ENCODE peak calls at places on chromosomes 12 and 14, in seven cellular contexts. Y is trophoblast cell, H is H1, X is mesendoderm, I is neuronal stem cell, R is H9, U is mesenchymal stem cell. C is an unnamed sample.

GRCh38 chr14:78399316-78399889 is 229.2 kb downstream of the NRXN3 start:
- DNase-seq in H (no peak), R (no peak), Y (no peak), U (no peak), I (peak; percentile 58), X (peak; percentile 37), C (no peak)

GRCh38 chr14:75514673-75515630 is 7.3 kb upstream of the BATF start:
- DNase-seq in I (no peak), Y (peak; percentile 12), X (peak; percentile 43), U (no peak), H (no peak), R (peak; percentile 67), C (peak; percentile 15)

GRCh38 chr14:37197421-37198272 is at the start of gene MIPOL1:
- DNase-seq in H (peak; percentile 25), R (peak; percentile 65), I (peak; percentile 61), X (peak; percentile 80), U (peak; percentile 91), Y (no peak), C (peak; percentile 90)

GRCh38 chr14:93706360-93706955 is 81.8 kb downstream of the PRIMA1 start:
- DNase-seq in X (no peak), U (no peak), R (no peak), Y (no peak), I (no peak), H (no peak), C (no peak)

GRCh38 chr14:34030864-34031263 is 80.0 kb upstream of the EGLN3 start:
- DNase-seq in R (no peak), H (no peak), Y (peak; percentile 28), I (no peak), U (peak; percentile 70), X (no peak), C (peak; percentile 35)

GRCh38 chr12:109679716-109680520 is 33.7 kb upstream of the FAM222A start:
- DNase-seq in H (no peak), Y (no peak), U (no peak), X (peak; percentile 45), R (peak; percentile 51), I (no peak), C (no peak)

GRCh38 chr12:85466906-85467305 is 186.9 kb downstream of the ALX1 start:
- DNase-seq in H (no peak), R (no peak), X (no peak), U (peak; percentile 6), Y (no peak), I (no peak), C (peak; percentile 3)

GRCh38 chr14:69827560-69827959 is 30.5 kb upstream of the SLC10A1 start:
- DNase-seq in R (no peak), I (no peak), H (no peak), Y (peak; percentile 77), U (no peak), X (peak; percentile 34), C (no peak)

GRCh38 chr12:52925717-52926595 is 21.1 kb upstream of the KRT8 start:
- DNase-seq in U (no peak), X (peak; percentile 89), H (no peak), Y (peak; percentile 57), I (no peak), R (peak; percentile 60), C (no peak)

GRCh38 chr12:123614531-123614930 is 12.6 kb downstream of the DDX55 start:
- DNase-seq in I (no peak), U (no peak), X (no peak), R (no peak), Y (no peak), H (no peak), C (peak; percentile 32)

GRCh38 chr12:8455727-8456360 is at the start of gene CLEC6A:
- DNase-seq in R (no peak), U (no peak), X (no peak), I (no peak), H (no peak), Y (no peak), C (no peak)

GRCh38 chr12:108175310-108175709 is 46.2 kb downstream of the WSCD2 start:
- DNase-seq in H (no peak), X (no peak), U (no peak), Y (no peak), I (no peak), R (no peak), C (no peak)

GRCh38 chr12:67482751-67483661 is 165.5 kb upstream of the DYRK2 start:
- DNase-seq in R (no peak), H (no peak), X (no peak), Y (peak; percentile 42), I (no peak), U (peak; percentile 58), C (peak; percentile 56)

GRCh38 chr14:39302124-39302810 is 68.6 kb downstream of the MIA2 start:
- DNase-seq in R (no peak), X (no peak), Y (no peak), H (no peak), U (no peak), I (no peak), C (no peak)

GRCh38 chr12:64633940-64634337 is 23.6 kb downstream of the RASSF3 start:
- DNase-seq in Y (no peak), X (peak; percentile 29), I (no peak), U (peak; percentile 83), H (no peak), R (no peak), C (peak; percentile 83)

GRCh38 chr14:54785111-54785777 is 117.4 kb downstream of the GCH1 start:
- DNase-seq in Y (no peak), X (no peak), U (no peak), H (no peak), R (no peak), I (no peak), C (no peak)

GRCh38 chr12:56591111-56591510 is 39.0 kb downstream of the BAZ2A start:
- DNase-seq in X (peak; percentile 33), R (no peak), Y (no peak), H (no peak), I (no peak), U (no peak), C (no peak)

GRCh38 chr12:103924761-103925641 is 5.2 kb upstream of the HSP90B1 start:
- DNase-seq in H (no peak), X (peak; percentile 47), R (no peak), U (peak; percentile 75), Y (no peak), I (no peak), C (peak; percentile 88)

GRCh38 chr12:29455087-29455486 is 42.4 kb downstream of the OVCH1 start:
- DNase-seq in U (no peak), R (no peak), I (no peak), X (no peak), Y (no peak), H (no peak), C (no peak)

GRCh38 chr14:53539489-53540126 is 386.5 kb upstream of the DDHD1 start:
- DNase-seq in X (peak; percentile 87), I (peak; percentile 80), U (peak; percentile 88), R (peak; percentile 80), H (peak; percentile 70), Y (peak; percentile 74), C (peak; percentile 83)
- H3K23ac ChIP-seq in X (no peak overlapping the region), I (no peak overlapping the region), U (no peak overlapping the region), R (no peak overlapping the region), H (no peak overlapping the region), Y (no peak overlapping the region), C (no peak overlapping the region)

GRCh38 chr12:53985358-53985899 is 483 bp downstream of the HOXC10 start:
- DNase-seq in I (no peak), U (no peak), Y (no peak), H (no peak), X (no peak), R (peak; percentile 68), C (no peak)
- H3K18ac ChIP-seq in I (no peak overlapping the region), U (no peak overlapping the region), Y (no peak overlapping the region), H (peak overlapping the region; percentile 32), X (no peak overlapping the region), R (no peak overlapping the region), C (no peak overlapping the region)

DNA sequence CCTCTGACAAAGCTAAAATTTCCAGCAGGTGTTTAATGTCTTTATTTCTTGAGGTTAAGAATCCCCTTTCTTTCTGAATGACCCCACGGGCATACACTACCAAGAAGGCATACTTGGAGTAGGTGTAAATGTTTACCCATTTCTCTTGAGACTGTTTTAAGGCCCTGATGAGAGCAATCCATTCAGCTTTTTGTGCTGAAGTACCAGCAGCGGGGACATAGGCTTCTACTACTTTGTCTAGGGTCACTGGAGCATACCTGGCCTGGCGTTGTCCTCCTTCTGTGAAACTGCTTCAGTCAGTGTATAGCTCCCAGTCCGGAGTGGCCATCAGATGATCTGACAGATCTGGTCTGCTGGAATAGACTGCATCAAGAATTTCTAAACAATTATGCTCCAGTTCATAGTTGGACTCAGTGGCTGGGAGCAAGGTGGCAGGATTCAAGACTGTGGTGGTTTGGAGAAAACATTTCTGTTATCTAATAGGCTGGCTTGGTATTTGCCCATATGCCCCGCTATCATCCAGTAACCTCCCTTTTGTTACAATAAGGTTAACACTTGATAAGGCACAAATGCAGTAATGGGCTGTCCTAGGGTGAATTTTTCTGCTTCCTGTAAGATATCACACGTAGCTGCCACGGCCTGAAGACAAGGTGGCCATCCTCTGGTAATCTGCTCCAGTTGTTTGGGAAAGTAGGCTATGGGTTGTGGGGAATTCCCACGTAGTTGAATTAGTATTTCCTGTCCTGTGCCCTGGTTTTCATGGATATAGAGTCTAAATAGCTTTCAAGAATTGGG is 22.9 kb downstream of the ANG start:
- DNase-seq in X (peak; percentile 85), Y (no peak), I (no peak), U (no peak), H (no peak), R (no peak), C (no peak)
- H3K23ac ChIP-seq in X (no peak overlapping the region), Y (no peak overlapping the region), I (no peak overlapping the region), U (no peak overlapping the region), H (no peak overlapping the region), R (no peak overlapping the region), C (no peak overlapping the region)

GRCh38 chr12:14924541-14924940 is 13.8 kb downstream of the ERP27 start:
- DNase-seq in R (no peak), H (no peak), Y (no peak), X (no peak), I (no peak), U (no peak), C (no peak)

GRCh38 chr12:14920475-14921126 is 17.7 kb downstream of the ERP27 start:
- DNase-seq in H (no peak), X (no peak), I (no peak), U (no peak), Y (no peak), R (no peak), C (no peak)

GRCh38 chr12:14923944-14924343 is 14.4 kb downstream of the ERP27 start:
- DNase-seq in X (no peak), U (no peak), I (no peak), R (no peak), H (no peak), Y (no peak), C (no peak)

GRCh38 chr12:14919455-14919854 is 18.9 kb downstream of the ERP27 start:
- DNase-seq in U (no peak), X (no peak), Y (no peak), H (no peak), I (no peak), R (no peak), C (no peak)

DNA sequence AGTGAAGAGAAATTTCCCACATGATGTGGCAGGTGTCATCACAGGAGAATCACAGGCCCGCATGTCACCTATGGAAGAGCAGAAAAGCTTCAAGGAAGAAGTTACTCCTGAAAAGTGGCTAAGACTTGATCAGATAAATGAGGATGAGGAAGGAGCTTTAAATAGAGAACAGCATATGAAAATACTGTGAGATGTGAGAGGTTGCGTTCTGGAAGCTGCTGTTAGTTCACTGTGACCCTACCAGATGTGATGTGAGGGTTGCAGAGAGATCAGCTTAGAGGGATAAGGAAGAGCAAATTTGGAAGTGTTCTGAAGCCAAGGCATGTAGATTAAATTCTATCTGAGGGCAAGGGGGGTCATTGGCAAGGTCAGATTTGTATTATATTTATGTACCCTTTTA is 17.1 kb downstream of the ERP27 start:
- DNase-seq in Y (no peak), X (no peak), I (no peak), U (no peak), R (no peak), H (no peak), C (no peak)
- H3K18ac ChIP-seq in Y (no peak overlapping the region), X (no peak overlapping the region), I (no peak overlapping the region), U (no peak overlapping the region), R (no peak overlapping the region), H (no peak overlapping the region), C (no peak overlapping the region)

GRCh38 chr14:90611936-90612335 is 204.3 kb downstream of the TTC7B start:
- DNase-seq in X (no peak), U (no peak), I (no peak), Y (no peak), R (no peak), H (no peak), C (no peak)
- H3K23ac ChIP-seq in X (no peak overlapping the region), U (no peak overlapping the region), I (no peak overlapping the region), Y (no peak overlapping the region), R (no peak overlapping the region), H (no peak overlapping the region), C (no peak overlapping the region)